ENCODE peak calls at places on chromosomes 6 and 20, in four cellular contexts. One of them, this sample, is unnamed.
A peak's percentile ranks its signal among the peaks of the same experiment; 100 is the strongest.

GRCh38 chr6:163929538-163929937 is 515.0 kb downstream of the QKI start:
- DNase-seq in activated gamma-delta T cell treated with anti-CD3 and anti-CD28 coated beads, Interleukin-2, amount 50 U/mL, for 16 hours: no peak
- DNase-seq in adipocyte: no peak
- DNase-seq in activated CD4-positive, alpha-beta T cell treated with anti-CD3 and anti-CD28 coated beads for 1 hour: no peak
- DNase-seq in this sample: no peak

GRCh38 chr20:58956078-58956477 is 25.0 kb upstream of the NELFCD start:
- DNase-seq in activated CD4-positive, alpha-beta T cell treated with anti-CD3 and anti-CD28 coated beads for 1 hour: no peak
- DNase-seq in adipocyte: no peak
- DNase-seq in activated gamma-delta T cell treated with anti-CD3 and anti-CD28 coated beads, Interleukin-2, amount 50 U/mL, for 16 hours: no peak
- DNase-seq in this sample: no peak

GRCh38 chr6:109794201-109794926 is 103.3 kb downstream of the FIG4 start:
- DNase-seq in activated gamma-delta T cell treated with anti-CD3 and anti-CD28 coated beads, Interleukin-2, amount 50 U/mL, for 16 hours: no peak
- DNase-seq in activated CD4-positive, alpha-beta T cell treated with anti-CD3 and anti-CD28 coated beads for 1 hour: no peak
- DNase-seq in adipocyte: peak; percentile 45
- DNase-seq in this sample: peak; percentile 56

GRCh38 chr6:158068893-158069799 is 87.5 kb downstream of the SYNJ2 start:
- DNase-seq in activated gamma-delta T cell treated with anti-CD3 and anti-CD28 coated beads, Interleukin-2, amount 50 U/mL, for 16 hours: no peak
- DNase-seq in adipocyte: peak; percentile 45
- DNase-seq in activated CD4-positive, alpha-beta T cell treated with anti-CD3 and anti-CD28 coated beads for 1 hour: no peak
- DNase-seq in this sample: peak; percentile 70

GRCh38 chr20:3764659-3765058 is 2.9 kb downstream of the ADISSP start:
- DNase-seq in activated gamma-delta T cell treated with anti-CD3 and anti-CD28 coated beads, Interleukin-2, amount 50 U/mL, for 16 hours: no peak
- DNase-seq in adipocyte: no peak
- DNase-seq in activated CD4-positive, alpha-beta T cell treated with anti-CD3 and anti-CD28 coated beads for 1 hour: no peak
- DNase-seq in this sample: no peak

GRCh38 chr20:37396520-37397075 is 50.7 kb downstream of the SRC start:
- DNase-seq in activated gamma-delta T cell treated with anti-CD3 and anti-CD28 coated beads, Interleukin-2, amount 50 U/mL, for 16 hours: no peak
- DNase-seq in activated CD4-positive, alpha-beta T cell treated with anti-CD3 and anti-CD28 coated beads for 1 hour: no peak
- DNase-seq in adipocyte: no peak
- DNase-seq in this sample: no peak

GRCh38 chr6:148455674-148456559 is 113.3 kb downstream of the SASH1 start:
- DNase-seq in activated CD4-positive, alpha-beta T cell treated with anti-CD3 and anti-CD28 coated beads for 1 hour: no peak
- DNase-seq in activated gamma-delta T cell treated with anti-CD3 and anti-CD28 coated beads, Interleukin-2, amount 50 U/mL, for 16 hours: no peak
- DNase-seq in adipocyte: no peak
- DNase-seq in this sample: no peak

GRCh38 chr6:52389626-52390360 is 27.8 kb downstream of the PAQR8 start:
- DNase-seq in adipocyte: peak; percentile 8
- DNase-seq in activated gamma-delta T cell treated with anti-CD3 and anti-CD28 coated beads, Interleukin-2, amount 50 U/mL, for 16 hours: peak; percentile 20
- DNase-seq in activated CD4-positive, alpha-beta T cell treated with anti-CD3 and anti-CD28 coated beads for 1 hour: no peak
- DNase-seq in this sample: peak; percentile 21

GRCh38 chr6:132052096-132052495 is 100.9 kb upstream of the CCN2 start:
- DNase-seq in activated CD4-positive, alpha-beta T cell treated with anti-CD3 and anti-CD28 coated beads for 1 hour: no peak
- DNase-seq in adipocyte: no peak
- DNase-seq in activated gamma-delta T cell treated with anti-CD3 and anti-CD28 coated beads, Interleukin-2, amount 50 U/mL, for 16 hours: no peak
- DNase-seq in this sample: no peak

This sample was measured in AG20443.